ENCODE peak calls at places on chromosomes 12 and 14, in four cellular contexts. One of them, this sample, is unnamed.

GRCh38 chr12:63276537-63277365 is 125.8 kb upstream of the AVPR1A start:
- DNase-seq in posterior cingulate gyrus: no peak
- DNase-seq in activated CD4-positive, alpha-beta T cell treated with anti-CD3 and anti-CD28 coated beads, Interleukin-2, amount 50 U/mL, for 4 hours: no peak
- DNase-seq in PC-9: peak
- DNase-seq in this sample: no peak

GRCh38 chr14:76267322-76268012 is 108.5 kb upstream of the ESRRB start:
- DNase-seq in posterior cingulate gyrus: peak
- DNase-seq in PC-9: no peak
- DNase-seq in activated CD4-positive, alpha-beta T cell treated with anti-CD3 and anti-CD28 coated beads, Interleukin-2, amount 50 U/mL, for 4 hours: no peak
- DNase-seq in this sample: no peak

GRCh38 chr12:120630139-120630895 is 10.1 kb upstream of the CABP1 start:
- DNase-seq in posterior cingulate gyrus: no peak
- DNase-seq in activated CD4-positive, alpha-beta T cell treated with anti-CD3 and anti-CD28 coated beads, Interleukin-2, amount 50 U/mL, for 4 hours: no peak
- DNase-seq in PC-9: peak
- DNase-seq in this sample: no peak

GRCh38 chr14:76236172-76237130 is 84.7 kb downstream of the GPATCH2L start:
- DNase-seq in posterior cingulate gyrus: no peak
- DNase-seq in PC-9: no peak
- DNase-seq in activated CD4-positive, alpha-beta T cell treated with anti-CD3 and anti-CD28 coated beads, Interleukin-2, amount 50 U/mL, for 4 hours: no peak
- DNase-seq in this sample: no peak

GRCh38 chr14:93207468-93208308 is 632 bp downstream of the UBR7 start:
- DNase-seq in activated CD4-positive, alpha-beta T cell treated with anti-CD3 and anti-CD28 coated beads, Interleukin-2, amount 50 U/mL, for 4 hours: peak
- DNase-seq in posterior cingulate gyrus: no peak
- DNase-seq in PC-9: peak
- DNase-seq in this sample: no peak

GRCh38 chr12:24933694-24934407 is 15.1 kb downstream of the BCAT1 start:
- DNase-seq in PC-9: no peak
- DNase-seq in activated CD4-positive, alpha-beta T cell treated with anti-CD3 and anti-CD28 coated beads, Interleukin-2, amount 50 U/mL, for 4 hours: no peak
- DNase-seq in posterior cingulate gyrus: no peak
- DNase-seq in this sample: no peak

GRCh38 chr12:109900752-109901580 is 892 bp downstream of the TCHP start:
- DNase-seq in posterior cingulate gyrus: no peak
- DNase-seq in PC-9: no peak
- DNase-seq in activated CD4-positive, alpha-beta T cell treated with anti-CD3 and anti-CD28 coated beads, Interleukin-2, amount 50 U/mL, for 4 hours: no peak
- DNase-seq in this sample: no peak

GRCh38 chr12:30138483-30138882 is 354.7 kb upstream of the TMTC1 start:
- DNase-seq in posterior cingulate gyrus: no peak
- DNase-seq in PC-9: no peak
- DNase-seq in activated CD4-positive, alpha-beta T cell treated with anti-CD3 and anti-CD28 coated beads, Interleukin-2, amount 50 U/mL, for 4 hours: no peak
- DNase-seq in this sample: no peak

GRCh38 chr14:86022031-86022629 is 492.2 kb downstream of the FLRT2 start:
- DNase-seq in posterior cingulate gyrus: no peak
- DNase-seq in activated CD4-positive, alpha-beta T cell treated with anti-CD3 and anti-CD28 coated beads, Interleukin-2, amount 50 U/mL, for 4 hours: no peak
- DNase-seq in PC-9: no peak
- DNase-seq in this sample: no peak

GRCh38 chr14:75794615-75795038 is 133.6 kb downstream of the TTLL5 start:
- DNase-seq in PC-9: peak
- DNase-seq in posterior cingulate gyrus: no peak
- DNase-seq in activated CD4-positive, alpha-beta T cell treated with anti-CD3 and anti-CD28 coated beads, Interleukin-2, amount 50 U/mL, for 4 hours: no peak
- DNase-seq in this sample: no peak

GRCh38 chr12:79441534-79441933 is 249.2 kb downstream of the PAWR start:
- DNase-seq in PC-9: no peak
- DNase-seq in activated CD4-positive, alpha-beta T cell treated with anti-CD3 and anti-CD28 coated beads, Interleukin-2, amount 50 U/mL, for 4 hours: no peak
- DNase-seq in posterior cingulate gyrus: no peak
- DNase-seq in this sample: no peak

This sample was measured in stimulated activated CD4-positive, alpha-beta T cell treated with anti-CD3 and anti-CD28 coated beads, TNF-alpha, amount 100 ng/mL, for 48 hours.